ENCODE peak calls at places on chromosomes 1 and 21, in six cellular contexts. M is breast epithelium, Z is A549, N is testis, K is tibial nerve, S is ovary. I is an unnamed sample.

GRCh38 chr1:180482425-180483275 is 19.7 kb downstream of the ACBD6 start:
- DNase-seq in M (no peak), Z (peak), N (no peak), K (peak), S (no peak), I (peak)

GRCh38 chr1:97599447-97599846 is 321.4 kb downstream of the DPYD start:
- DNase-seq in M (no peak), Z (peak), N (no peak), K (no peak), S (no peak), I (no peak)

GRCh38 chr1:64514197-64514765 is 44.4 kb downstream of the CACHD1 start:
- DNase-seq in M (no peak), Z (no peak), N (no peak), K (no peak), S (no peak), I (no peak)

GRCh38 chr1:226519741-226520598 is 28.6 kb upstream of the STUM start:
- DNase-seq in M (no peak), Z (no peak), N (no peak), K (no peak), S (no peak), I (peak)

GRCh38 chr1:224929335-224930237 is at the start of gene DNAH14:
- DNase-seq in M (peak), Z (peak), N (peak), K (no peak), S (peak), I (peak)

GRCh38 chr1:99461499-99461898 is 184.4 kb upstream of the PALMD start:
- DNase-seq in M (no peak), Z (no peak), N (no peak), K (no peak), S (no peak), I (no peak)

GRCh38 chr21:16620921-16621320 is 891.1 kb downstream of the USP25 start:
- DNase-seq in M (no peak), Z (no peak), N (no peak), K (no peak), S (no peak), I (no peak)

GRCh38 chr21:33029975-33030461 is 4.3 kb downstream of the OLIG2 start:
- DNase-seq in M (no peak), Z (no peak), N (no peak), K (no peak), S (no peak), I (no peak)

GRCh38 chr21:33434770-33435360 is 31.7 kb downstream of the IFNGR2 start:
- DNase-seq in M (no peak), Z (no peak), N (no peak), K (peak), S (no peak), I (no peak)

GRCh38 chr21:37787456-37787855 is 128.8 kb downstream of the KCNJ6 start:
- DNase-seq in M (no peak), Z (peak), N (no peak), K (no peak), S (no peak), I (no peak)

GRCh38 chr1:226790545-226791181 is 51.6 kb upstream of the ITPKB start:
- DNase-seq in M (no peak), Z (no peak), N (no peak), K (no peak), S (no peak), I (no peak)

GRCh38 chr21:21114456-21114855 is 116.2 kb downstream of the NCAM2 start:
- DNase-seq in M (no peak), Z (no peak), N (no peak), K (no peak), S (no peak), I (no peak)

GRCh38 chr21:37855568-37856391 is 60.5 kb downstream of the KCNJ6 start:
- DNase-seq in M (no peak), Z (no peak), N (no peak), K (no peak), S (no peak), I (no peak)

GRCh38 chr21:41170442-41170841 is 2.5 kb downstream of the BACE2 start:
- DNase-seq in M (peak), Z (peak), N (peak), K (peak), S (no peak), I (peak)

GRCh38 chr1:150010388-150011115 is at the start of gene OTUD7B:
- DNase-seq in M (peak), Z (peak), N (peak), K (peak), S (peak), I (peak)

GRCh38 chr1:154589780-154590179 is 18.2 kb downstream of the ADAR start:
- DNase-seq in M (no peak), Z (no peak), N (no peak), K (no peak), S (no peak), I (no peak)

GRCh38 chr1:76257823-76258222 is 183.3 kb downstream of the ST6GALNAC3 start:
- DNase-seq in M (no peak), Z (no peak), N (no peak), K (no peak), S (no peak), I (no peak)

GRCh38 chr1:64569376-64569775 is 99.4 kb downstream of the CACHD1 start:
- DNase-seq in M (no peak), Z (no peak), N (no peak), K (no peak), S (no peak), I (no peak)

GRCh38 chr1:199172286-199173124 is 533.7 kb downstream of the PTPRC start:
- DNase-seq in M (no peak), Z (no peak), N (no peak), K (no peak), S (no peak), I (no peak)

GRCh38 chr21:44911384-44912157 is 9.1 kb downstream of the ITGB2 start:
- DNase-seq in M (peak), Z (peak), N (peak), K (peak), S (peak), I (peak)

GRCh38 chr1:89425056-89425455 is 61.2 kb downstream of the GBP6 start:
- DNase-seq in M (no peak), Z (no peak), N (no peak), K (no peak), S (no peak), I (no peak)

GRCh38 chr1:16478091-16478490 is 36.0 kb downstream of the RNU1-1 start:
- DNase-seq in M (no peak), Z (no peak), N (no peak), K (no peak), S (no peak), I (no peak)

GRCh38 chr1:203999618-204000017 is 73.3 kb upstream of the SOX13 start:
- DNase-seq in M (no peak), Z (no peak), N (no peak), K (no peak), S (no peak), I (no peak)

GRCh38 chr1:150995896-150996295 is 10.8 kb downstream of the MINDY1 start:
- DNase-seq in M (no peak), Z (no peak), N (peak), K (peak), S (no peak), I (peak)

GRCh38 chr1:201506092-201506491 is 831 bp downstream of the CSRP1 start:
- DNase-seq in M (no peak), Z (no peak), N (no peak), K (no peak), S (peak), I (no peak)

GRCh38 chr1:201505505-201505893 is 1.4 kb downstream of the CSRP1 start:
- DNase-seq in M (no peak), Z (peak), N (no peak), K (no peak), S (peak), I (no peak)

GRCh38 chr1:201504799-201505504 is 2.0 kb downstream of the CSRP1 start:
- DNase-seq in M (no peak), Z (no peak), N (no peak), K (no peak), S (no peak), I (no peak)

GRCh38 chr1:201508809-201509208 is 1.9 kb upstream of the CSRP1 start:
- DNase-seq in M (peak), Z (no peak), N (no peak), K (no peak), S (no peak), I (no peak)

DNA sequence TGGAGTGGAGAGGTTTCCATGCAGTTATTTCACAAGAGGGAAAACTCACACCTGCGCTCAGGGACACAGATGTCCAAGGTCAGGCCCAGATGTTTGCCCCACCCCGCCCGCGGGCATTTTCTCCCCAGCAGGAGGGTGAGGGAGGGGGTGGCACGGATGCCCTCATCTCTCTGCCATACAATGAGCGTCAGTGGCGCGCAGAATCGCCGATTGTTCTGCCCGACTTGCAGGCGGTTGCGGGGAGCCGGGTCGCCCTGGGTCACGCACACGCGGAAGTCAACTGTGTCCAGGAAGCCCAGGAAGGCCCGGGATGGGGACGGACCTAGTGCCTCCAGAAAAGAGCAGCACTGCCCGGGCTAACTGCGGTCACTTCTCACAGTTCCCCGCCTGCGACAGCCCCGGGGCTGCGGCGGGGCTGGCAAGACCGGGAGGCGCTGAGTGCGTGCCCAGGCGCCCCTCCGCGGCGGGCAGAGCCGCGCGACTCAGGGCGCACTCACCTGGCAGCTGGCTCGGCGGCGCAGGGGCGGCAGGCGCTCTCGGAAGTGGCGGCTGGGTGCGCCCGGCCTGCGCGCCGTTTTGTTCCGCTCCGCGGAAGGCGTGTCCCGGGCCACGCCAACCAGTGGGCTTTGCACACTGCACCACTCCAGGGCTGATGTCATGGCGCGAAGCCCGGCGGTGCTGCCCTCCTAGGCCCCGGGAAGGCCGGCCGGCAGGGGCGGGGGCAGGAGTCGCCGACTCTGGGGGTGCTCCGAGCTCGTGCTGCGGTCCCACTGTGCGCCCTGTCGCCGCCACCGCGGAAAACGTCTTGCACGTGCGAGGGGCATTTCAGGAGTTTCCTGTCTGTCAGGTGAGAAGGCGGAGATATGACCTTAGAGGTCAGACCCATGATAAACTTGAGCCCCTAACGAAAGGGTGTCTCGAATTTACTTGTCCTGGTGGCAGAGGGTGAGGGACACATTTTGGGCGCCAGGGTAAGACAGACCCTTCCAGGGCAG is at the start of gene CSRP1:
- DNase-seq in M (peak), Z (peak), N (peak), K (peak), S (peak), I (peak)
- TF ChIP-seq POLR2A in M (peak), Z (peak), N (no peak), K (peak), S (peak), I (peak)

GRCh38 chr1:40382601-40383000 is 9.1 kb downstream of the SMAP2 start:
- DNase-seq in M (no peak), Z (no peak), N (no peak), K (no peak), S (no peak), I (peak)
- TF ChIP-seq CTCF in M (no peak), Z (no peak), N (no peak), K (no peak), S (no peak), I (peak)

GRCh38 chr1:19274636-19275035 is 13.9 kb downstream of the AKR7A3 start:
- DNase-seq in M (no peak), Z (no peak), N (no peak), K (no peak), S (no peak), I (no peak)
- H3K4me3 ChIP-seq in M (no peak), Z (no peak), N (no peak), K (no peak), S (no peak), I (no peak)

GRCh38 chr1:159915571-159916239 is 9.6 kb downstream of the TAGLN2 start:
- DNase-seq in M (no peak), Z (no peak), N (no peak), K (no peak), S (no peak), I (no peak)
- TF ChIP-seq POLR2A in M (no peak), Z (no peak), N (no peak), K (no peak), S (no peak), I (no peak)

DNA sequence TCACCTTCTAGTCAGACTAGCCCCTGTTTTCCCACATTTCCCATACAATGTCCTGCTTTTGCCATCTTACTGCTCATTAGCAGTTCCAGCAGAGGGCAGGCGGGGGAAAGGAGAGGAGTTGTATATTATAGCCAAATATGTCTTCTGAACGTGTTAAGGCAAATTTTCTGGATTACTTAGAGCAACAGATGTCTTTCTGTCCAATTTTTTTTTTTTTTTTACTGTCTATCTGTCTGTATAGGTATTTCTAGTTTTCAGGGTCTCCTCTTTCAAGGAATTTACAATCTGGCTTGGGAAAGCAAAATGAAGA is 30.0 kb upstream of the DDAH1 start:
- DNase-seq in M (no peak), Z (peak), N (no peak), K (peak), S (no peak), I (peak)
- TF ChIP-seq CTCF in M (no peak), Z (peak), N (no peak), K (no peak), S (no peak), I (peak)

GRCh38 chr21:39631842-39632577 is 19.3 kb downstream of the B3GALT5 start:
- DNase-seq in M (no peak), Z (no peak), N (no peak), K (no peak), S (no peak), I (no peak)
- H3K4me3 ChIP-seq in M (no peak), Z (no peak), N (no peak), K (no peak), S (no peak), I (no peak)

GRCh38 chr1:156054500-156055342 is at the start of gene LAMTOR2:
- DNase-seq in M (peak), Z (peak), N (peak), K (peak), S (peak), I (peak)
- TF ChIP-seq POLR2A in M (peak), Z (peak), N (no peak), K (no peak), S (peak), I (peak)

GRCh38 chr1:83500531-83500930 is 498.4 kb downstream of the TTLL7 start:
- DNase-seq in M (no peak), Z (no peak), N (no peak), K (no peak), S (no peak), I (no peak)

GRCh38 chr1:83500987-83501591 is 497.8 kb downstream of the TTLL7 start:
- DNase-seq in M (no peak), Z (no peak), N (no peak), K (no peak), S (no peak), I (peak)

GRCh38 chr1:83499998-83500397 is 498.9 kb downstream of the TTLL7 start:
- DNase-seq in M (no peak), Z (no peak), N (no peak), K (no peak), S (no peak), I (no peak)

GRCh38 chr1:83495560-83495959 is 503.4 kb downstream of the TTLL7 start:
- DNase-seq in M (no peak), Z (no peak), N (no peak), K (no peak), S (no peak), I (no peak)

DNA sequence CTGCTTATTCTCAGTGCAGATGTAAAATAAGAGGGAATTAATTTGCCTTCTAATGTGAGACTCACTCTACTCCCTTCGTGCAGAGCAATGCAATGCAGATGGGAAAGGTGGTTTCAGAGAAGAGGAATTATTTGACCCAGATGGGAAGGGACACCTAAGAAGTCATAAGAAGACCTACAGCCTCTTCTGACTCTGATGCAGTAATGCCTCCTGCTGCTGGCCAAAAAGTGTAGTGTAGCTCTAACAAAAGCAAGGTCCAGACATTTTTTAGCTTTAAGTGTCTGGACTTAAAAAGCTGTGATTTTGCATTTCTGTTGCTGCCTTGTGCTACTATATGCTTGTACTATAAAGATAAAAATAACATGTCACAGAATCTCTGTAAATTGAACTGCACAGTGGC is 501.4 kb downstream of the TTLL7 start:
- DNase-seq in M (no peak), Z (peak), N (no peak), K (no peak), S (no peak), I (no peak)
- TF ChIP-seq CTCF in M (no peak), Z (no peak), N (no peak), K (no peak), S (no peak), I (no peak)

I was measured in body of pancreas.